ENCODE peak calls at places on chromosomes 12 and 14, in seven cellular contexts. H is SK-N-SH, D is H1, S is K562, A is HepG2, J is GM12878, E is HCT116. R is an unnamed sample.

GRCh38 chr14:45085004-45085403 is 1.1 kb downstream of the PRPF39 start:
- DNase-seq in D (no peak), H (no peak), J (no peak), E (no peak), A (peak; percentile 31), S (peak; percentile 24), R (no peak)

GRCh38 chr14:99716850-99717681 is 33.0 kb downstream of the CYP46A1 start:
- DNase-seq in S (no peak), D (no peak), A (no peak), J (no peak), E (no peak), H (no peak), R (no peak)

GRCh38 chr12:29395356-29395755 is 14.4 kb upstream of the ERGIC2 start:
- DNase-seq in D (no peak), H (no peak), S (no peak), E (no peak), A (no peak), J (no peak), R (no peak)

GRCh38 chr12:98456583-98457573 is 58.5 kb upstream of the TMPO start:
- DNase-seq in D (peak; percentile 46), E (no peak), A (no peak), J (no peak), S (peak; percentile 32), H (peak; percentile 65), R (no peak)

GRCh38 chr14:103220134-103220981 is 97.1 kb downstream of the TNFAIP2 start:
- DNase-seq in S (no peak), A (no peak), H (peak; percentile 58), J (no peak), E (no peak), D (no peak), R (no peak)

GRCh38 chr12:25824729-25825128 is 133.8 kb upstream of the RASSF8 start:
- DNase-seq in A (no peak), S (no peak), H (no peak), J (no peak), E (no peak), D (no peak), R (no peak)

GRCh38 chr14:21024668-21025373 is at the start of gene NDRG2:
- DNase-seq in E (no peak), S (peak; percentile 85), H (peak; percentile 95), J (no peak), A (peak; percentile 84), D (no peak), R (peak; percentile 57)

GRCh38 chr14:94823556-94824341 is 53.8 kb upstream of the GSC start:
- DNase-seq in J (no peak), A (peak; percentile 65), H (no peak), S (peak; percentile 7), E (peak; percentile 76), D (no peak), R (no peak)

GRCh38 chr12:6052940-6053329 is 71.5 kb downstream of the VWF start:
- DNase-seq in H (no peak), E (no peak), S (no peak), A (no peak), D (no peak), J (no peak), R (no peak)

GRCh38 chr12:52346596-52346995 is 20.7 kb downstream of the KRT85 start:
- DNase-seq in E (no peak), A (no peak), S (no peak), J (peak; percentile 16), D (no peak), H (no peak), R (no peak)

GRCh38 chr14:94469261-94469660 is 6.7 kb downstream of the SERPINA9 start:
- DNase-seq in S (no peak), E (no peak), J (no peak), A (no peak), D (no peak), H (no peak), R (no peak)

GRCh38 chr12:65902504-65902903 is 78.2 kb downstream of the HMGA2 start:
- DNase-seq in H (no peak), E (no peak), J (no peak), S (no peak), A (no peak), D (no peak), R (no peak)

GRCh38 chr14:74599201-74599809 is 12.7 kb downstream of the LTBP2 start:
- DNase-seq in J (no peak), S (no peak), D (no peak), E (no peak), H (no peak), A (no peak), R (no peak)

GRCh38 chr12:62190921-62191746 is 69.1 kb upstream of the USP15 start:
- DNase-seq in D (no peak), S (no peak), E (no peak), H (peak; percentile 31), J (no peak), A (no peak), R (no peak)

GRCh38 chr14:51929920-51930682 is 59.2 kb upstream of the RTRAF start:
- DNase-seq in E (no peak), S (no peak), H (no peak), J (no peak), A (no peak), D (no peak), R (no peak)

GRCh38 chr14:32018391-32019092 is 58.6 kb upstream of the ARHGAP5 start:
- DNase-seq in D (no peak), A (no peak), H (no peak), E (no peak), S (no peak), J (no peak), R (no peak)

GRCh38 chr12:4117386-4118016 is 156.1 kb upstream of the CCND2 start:
- DNase-seq in E (no peak), D (no peak), A (no peak), S (no peak), J (no peak), H (no peak), R (no peak)

GRCh38 chr12:4118601-4119156 is 154.9 kb upstream of the CCND2 start:
- DNase-seq in J (peak; percentile 69), D (no peak), H (no peak), S (no peak), A (no peak), E (no peak), R (no peak)

GRCh38 chr12:4116251-4117111 is 157.1 kb upstream of the CCND2 start:
- DNase-seq in S (no peak), A (peak; percentile 19), J (no peak), D (no peak), E (no peak), H (no peak), R (no peak)

GRCh38 chr12:4119157-4119761 is 154.3 kb upstream of the CCND2 start:
- DNase-seq in D (no peak), H (no peak), S (no peak), A (no peak), E (no peak), J (peak; percentile 98), R (no peak)

GRCh38 chr12:4118017-4118510 is 155.5 kb upstream of the CCND2 start:
- DNase-seq in A (no peak), J (peak; percentile 89), H (no peak), S (no peak), E (no peak), D (no peak), R (no peak)
- TF ChIP-seq YY1 in A (no peak), J (peak; percentile 49), H (no peak), S (no peak), E (no peak), D (no peak), R (no peak)

GRCh38 chr12:89634508-89634907 is 74.1 kb downstream of the ATP2B1 start:
- DNase-seq in S (no peak), E (no peak), J (no peak), D (no peak), A (no peak), H (no peak), R (no peak)

GRCh38 chr12:89636776-89637160 is 71.9 kb downstream of the ATP2B1 start:
- DNase-seq in A (no peak), H (no peak), E (no peak), D (no peak), S (no peak), J (no peak), R (no peak)

GRCh38 chr12:89632778-89633177 is 75.9 kb downstream of the ATP2B1 start:
- DNase-seq in E (no peak), J (no peak), S (no peak), D (no peak), A (peak; percentile 96), H (no peak), R (no peak)

DNA sequence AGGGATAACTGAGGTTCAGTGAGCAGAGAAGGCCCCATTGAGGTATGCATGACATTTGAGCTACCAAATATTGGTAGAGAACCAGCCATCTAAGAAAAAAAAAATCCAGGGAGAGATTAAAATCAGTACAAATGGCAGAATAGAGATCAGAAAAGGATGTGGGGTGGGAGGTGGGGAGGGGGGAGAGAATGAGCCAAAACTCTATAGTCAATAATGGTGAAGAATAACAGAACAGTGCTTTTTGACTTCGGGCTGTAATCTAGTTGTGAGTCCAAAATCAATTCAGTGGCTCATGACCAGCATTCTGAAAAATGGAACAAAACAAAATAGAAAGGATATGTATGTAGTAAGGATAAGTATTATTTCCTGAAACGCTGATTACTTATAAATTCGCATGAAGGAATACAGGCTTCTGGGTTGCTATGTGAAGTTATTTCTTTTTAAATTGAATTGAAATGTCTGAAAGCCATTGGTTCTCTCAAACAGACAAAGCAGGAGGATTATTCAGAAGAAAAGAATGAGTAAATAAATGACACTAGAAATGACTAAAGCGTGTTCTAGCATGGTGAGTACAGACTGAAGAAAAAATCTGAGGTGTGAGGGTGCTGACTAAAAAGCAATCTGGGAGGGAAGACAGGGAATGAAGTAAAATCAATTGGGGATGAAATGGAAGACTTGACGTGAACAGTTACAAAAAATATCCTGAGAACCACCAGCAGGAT is 72.4 kb downstream of the ATP2B1 start:
- DNase-seq in H (no peak), E (no peak), D (no peak), J (no peak), A (no peak), S (no peak), R (no peak)
- TF ChIP-seq YY1 in H (no peak), E (no peak), D (no peak), J (no peak), A (no peak), S (no peak), R (no peak)

GRCh38 chr14:22820731-22821130 is 5.5 kb upstream of the SLC7A7 start:
- DNase-seq in J (no peak), D (no peak), E (no peak), H (no peak), S (no peak), A (no peak), R (no peak)

GRCh38 chr14:22822017-22822618 is 6.9 kb upstream of the SLC7A7 start:
- DNase-seq in S (no peak), E (no peak), J (no peak), A (no peak), H (no peak), D (no peak), R (no peak)

GRCh38 chr14:22819191-22819988 is 4.2 kb upstream of the SLC7A7 start:
- DNase-seq in J (no peak), A (peak; percentile 82), S (no peak), D (no peak), E (no peak), H (no peak), R (no peak)

GRCh38 chr14:22822619-22823551 is 6.8 kb upstream of the MRPL52 start:
- DNase-seq in E (peak; percentile 51), S (peak; percentile 87), A (peak; percentile 78), J (no peak), D (peak; percentile 95), H (peak; percentile 91), R (peak; percentile 78)

GRCh38 chr14:22821193-22822016 is 6.2 kb upstream of the SLC7A7 start:
- DNase-seq in E (no peak), A (peak; percentile 84), S (no peak), J (no peak), D (no peak), H (no peak), R (no peak)
- TF ChIP-seq YY1 in E (no peak), A (peak; percentile 13), S (no peak), J (no peak), D (no peak), H (no peak), R (no peak)

GRCh38 chr14:64947710-64948611 is 5.4 kb upstream of the GPX2 start:
- DNase-seq in A (peak; percentile 85), S (no peak), J (no peak), D (no peak), H (no peak), E (no peak), R (no peak)
- TF ChIP-seq YY1 in A (no peak), S (no peak), J (no peak), D (no peak), H (no peak), E (no peak), R (no peak)